ENCODE peak calls at places on chromosomes 2 and 18, in five cellular contexts. H is tibial artery, D is B cell, C is AG04450, F is cardiac fibroblast. Y is an unnamed sample.

GRCh38 chr2:152098798-152099654 is at the start of gene CACNB4:
- DNase-seq in H (peak), D (peak), C (no peak), F (peak), Y (no peak)

GRCh38 chr2:60556998-60557955 is 3.8 kb upstream of the BCL11A start:
- DNase-seq in H (no peak), D (peak), C (no peak), F (no peak), Y (no peak)

GRCh38 chr18:42976869-42977268 is 138.6 kb downstream of the RIT2 start:
- DNase-seq in H (no peak), D (no peak), C (no peak), F (no peak), Y (no peak)

GRCh38 chr2:66862871-66863650 is 428.1 kb downstream of the MEIS1 start:
- DNase-seq in H (no peak), D (no peak), C (peak), F (peak), Y (no peak)

GRCh38 chr18:42365550-42365949 is 410.5 kb downstream of the PIK3C3 start:
- DNase-seq in H (no peak), D (no peak), C (no peak), F (no peak), Y (no peak)

GRCh38 chr2:132429941-132430573 is 13.5 kb downstream of the GPR39 start:
- DNase-seq in H (no peak), D (no peak), C (no peak), F (no peak), Y (no peak)

GRCh38 chr2:241095594-241096290 is 6.3 kb downstream of the MTERF4 start:
- DNase-seq in H (no peak), D (peak), C (no peak), F (no peak), Y (no peak)

GRCh38 chr2:16381511-16381910 is 284.1 kb downstream of the CYRIA start:
- DNase-seq in H (no peak), D (no peak), C (no peak), F (no peak), Y (no peak)

GRCh38 chr2:10481666-10482157 is 33.6 kb upstream of the ODC1 start:
- DNase-seq in H (no peak), D (no peak), C (no peak), F (no peak), Y (no peak)

GRCh38 chr2:234741976-234742375 is 209.8 kb upstream of the SH3BP4 start:
- DNase-seq in H (no peak), D (no peak), C (no peak), F (peak), Y (no peak)

GRCh38 chr18:76414936-76415621 is 80.0 kb downstream of the ZNF516 start:
- DNase-seq in H (no peak), D (no peak), C (no peak), F (no peak), Y (no peak)

GRCh38 chr18:38301621-38302020 is 736.0 kb upstream of the CELF4 start:
- DNase-seq in H (no peak), D (no peak), C (no peak), F (no peak), Y (no peak)

GRCh38 chr2:101380376-101380775 is 6.9 kb downstream of the CREG2 start:
- DNase-seq in H (peak), D (no peak), C (peak), F (peak), Y (no peak)

GRCh38 chr18:4125246-4125938 is 329.7 kb downstream of the DLGAP1 start:
- DNase-seq in H (no peak), D (no peak), C (no peak), F (peak), Y (no peak)

GRCh38 chr18:25982961-25983360 is 107.5 kb downstream of the SS18 start:
- DNase-seq in H (no peak), D (no peak), C (no peak), F (no peak), Y (no peak)

GRCh38 chr2:241344925-241345651 is 11.0 kb upstream of the FARP2 start:
- DNase-seq in H (no peak), D (no peak), C (no peak), F (peak), Y (no peak)

GRCh38 chr2:207133862-207134519 is 31.8 kb downstream of the KLF7 start:
- DNase-seq in H (peak), D (no peak), C (peak), F (peak), Y (peak)

GRCh38 chr2:206083602-206084467 is 2.1 kb downstream of the INO80D start:
- DNase-seq in H (no peak), D (peak), C (no peak), F (peak), Y (no peak)

GRCh38 chr2:113273031-113273551 is 5.6 kb downstream of the PAX8 start:
- DNase-seq in H (no peak), D (peak), C (peak), F (no peak), Y (no peak)
- TF ChIP-seq CTCF in H (no peak), D (no peak), C (peak), F (peak), Y (peak)

GRCh38 chr2:174607584-174607983 is 10.0 kb upstream of the WIPF1 start:
- DNase-seq in H (no peak), D (no peak), C (no peak), F (no peak), Y (no peak)

GRCh38 chr2:174603280-174603679 is 5.7 kb upstream of the WIPF1 start:
- DNase-seq in H (peak), D (peak), C (no peak), F (peak), Y (no peak)

GRCh38 chr2:174606336-174606735 is 8.7 kb upstream of the WIPF1 start:
- DNase-seq in H (peak), D (no peak), C (no peak), F (peak), Y (no peak)

GRCh38 chr2:174607989-174608865 is 10.6 kb upstream of the WIPF1 start:
- DNase-seq in H (no peak), D (peak), C (no peak), F (no peak), Y (no peak)

GRCh38 chr2:174605687-174606086 is 8.1 kb upstream of the WIPF1 start:
- DNase-seq in H (no peak), D (no peak), C (no peak), F (peak), Y (no peak)
- TF ChIP-seq CTCF in H (peak), D (peak), C (peak), F (peak), Y (peak)

GRCh38 chr2:149540138-149540537 is 47.4 kb downstream of the MMADHC start:
- DNase-seq in H (no peak), D (no peak), C (no peak), F (no peak), Y (no peak)

GRCh38 chr2:149537098-149537726 is 50.4 kb downstream of the MMADHC start:
- DNase-seq in H (no peak), D (no peak), C (no peak), F (no peak), Y (no peak)

GRCh38 chr2:149534674-149535073 is 52.9 kb downstream of the MMADHC start:
- DNase-seq in H (no peak), D (no peak), C (no peak), F (no peak), Y (no peak)

GRCh38 chr2:149538138-149538833 is 49.3 kb downstream of the MMADHC start:
- DNase-seq in H (no peak), D (no peak), C (no peak), F (no peak), Y (no peak)

DNA sequence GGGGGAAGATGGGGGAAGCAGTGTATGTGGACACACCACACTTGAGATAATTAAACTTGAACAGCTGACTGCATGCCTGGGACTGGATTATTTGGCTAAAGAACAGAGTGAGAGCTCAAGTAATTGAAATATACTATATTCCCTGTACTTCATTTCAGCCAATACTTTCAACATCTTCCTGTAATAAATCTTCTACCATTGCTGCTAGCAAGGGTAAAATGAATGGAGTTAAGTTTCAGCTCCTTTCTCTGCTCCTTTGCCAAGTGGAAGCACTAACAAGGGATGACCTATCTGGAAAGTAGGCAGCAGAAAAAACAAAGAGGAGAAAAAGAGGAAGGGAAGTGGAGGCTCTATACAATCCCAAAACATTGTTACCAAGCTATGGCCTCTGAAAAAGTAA is 50.9 kb downstream of the MMADHC start:
- DNase-seq in H (no peak), D (no peak), C (no peak), F (no peak), Y (no peak)
- TF ChIP-seq CTCF in H (no peak), D (no peak), C (no peak), F (no peak), Y (no peak)

GRCh38 chr2:1632510-1632909 is 111.8 kb downstream of the PXDN start:
- DNase-seq in H (no peak), D (no peak), C (no peak), F (no peak), Y (no peak)
- TF ChIP-seq CTCF in H (no peak), D (no peak), C (no peak), F (no peak), Y (no peak)

DNA sequence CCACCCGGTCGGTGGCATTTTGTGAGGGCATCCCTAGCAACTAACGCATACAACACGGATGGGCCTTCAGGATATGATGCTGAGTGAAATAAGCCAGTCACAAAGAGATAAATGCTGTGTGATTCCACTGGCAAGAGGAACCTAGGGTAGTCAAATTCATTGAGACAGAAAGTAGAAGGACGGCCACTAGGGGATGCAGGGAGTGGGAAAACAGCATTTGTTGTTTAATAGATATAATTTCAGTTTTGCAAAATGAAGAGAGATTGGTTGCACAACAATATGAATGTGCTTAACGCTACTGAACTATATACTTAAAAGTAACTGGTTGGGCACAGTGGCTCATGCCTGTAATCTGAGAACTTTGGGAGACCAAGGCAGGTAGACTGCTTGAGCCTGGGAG is 112.9 kb downstream of the AFF3 start:
- DNase-seq in H (no peak), D (no peak), C (no peak), F (no peak), Y (no peak)
- TF ChIP-seq CTCF in H (no peak), D (no peak), C (no peak), F (peak), Y (no peak)

DNA sequence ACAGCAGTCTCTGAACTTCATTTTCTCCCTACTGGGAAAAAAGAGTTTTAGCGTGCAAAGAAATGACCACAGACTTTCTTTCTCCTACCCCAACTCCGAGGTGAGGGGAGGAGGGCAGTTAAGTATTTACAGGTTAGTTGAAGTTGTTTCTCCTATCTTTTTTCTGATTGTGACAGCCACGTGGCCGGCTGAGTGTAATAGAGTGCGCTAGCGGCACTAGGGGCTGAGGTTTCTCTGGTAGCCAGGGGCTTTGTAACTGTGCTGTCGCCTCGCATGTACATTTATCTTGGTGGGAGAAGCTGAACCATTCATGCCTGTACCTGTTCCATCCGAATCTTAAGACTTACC is 214.1 kb upstream of the STON1 start:
- DNase-seq in H (no peak), D (peak), C (no peak), F (no peak), Y (no peak)
- TF ChIP-seq CTCF in H (no peak), D (no peak), C (no peak), F (no peak), Y (no peak)

GRCh38 chr18:33833847-33834246 is 255.8 kb downstream of the ASXL3 start:
- DNase-seq in H (no peak), D (no peak), C (no peak), F (peak), Y (no peak)
- TF ChIP-seq CTCF in H (no peak), D (no peak), C (no peak), F (peak), Y (no peak)

GRCh38 chr2:19851116-19851515 is 50.7 kb downstream of the TTC32 start:
- DNase-seq in H (no peak), D (no peak), C (no peak), F (no peak), Y (no peak)
- TF ChIP-seq CTCF in H (no peak), D (no peak), C (peak), F (peak), Y (no peak)

DNA sequence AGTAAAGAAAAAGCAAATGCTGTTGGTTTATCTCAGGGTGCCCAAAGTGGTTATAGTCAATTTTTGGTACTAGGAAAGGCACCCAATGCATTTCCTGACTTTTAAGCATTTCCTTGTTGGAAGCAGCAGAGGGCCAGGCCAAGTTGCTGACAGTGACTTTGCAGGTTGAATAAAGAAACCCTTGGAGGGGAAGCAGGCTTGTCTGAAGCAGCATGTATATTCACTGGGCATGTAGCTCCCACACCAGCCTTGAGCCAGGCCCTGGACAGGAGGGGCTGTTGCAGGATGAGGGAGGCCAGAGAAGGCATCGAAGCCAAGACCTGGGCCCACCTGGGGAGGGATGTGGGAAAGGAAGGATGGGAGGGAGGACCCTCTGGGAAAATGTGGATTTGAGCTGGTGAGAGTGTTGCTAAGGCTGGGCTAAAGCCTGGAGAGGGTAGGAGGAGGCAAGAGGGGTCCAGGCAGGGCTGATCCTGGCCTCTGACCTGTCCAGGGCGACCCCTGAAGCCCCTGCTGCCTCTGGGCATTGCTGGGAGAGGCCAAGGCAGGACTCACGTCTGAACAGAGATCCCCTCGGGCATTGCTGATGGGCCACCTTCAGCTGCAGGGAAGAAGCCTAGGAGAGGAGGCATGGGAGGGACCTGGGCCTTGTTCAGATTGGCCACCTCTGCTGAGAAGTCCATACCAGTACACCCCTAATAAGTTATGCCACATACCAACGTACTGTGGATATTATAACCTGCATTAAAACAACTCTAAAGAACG is 79.6 kb downstream of the STPG4 start:
- DNase-seq in H (no peak), D (no peak), C (no peak), F (no peak), Y (peak)
- TF ChIP-seq CTCF in H (no peak), D (no peak), C (no peak), F (no peak), Y (no peak)

GRCh38 chr18:9971313-9971920 is 57.6 kb downstream of the VAPA start:
- DNase-seq in H (peak), D (peak), C (peak), F (peak), Y (no peak)
- TF ChIP-seq CTCF in H (peak), D (peak), C (peak), F (peak), Y (peak)

Y was measured in kidney.